ENCODE peak calls at places on chromosomes 13 and 19, in seven cellular contexts. One of them, this sample, is unnamed.

GRCh38 chr13:75581874-75582640 is 32.5 kb downstream of the UCHL3 start:
- DNase-seq in HepG2: no peak
- DNase-seq in PC-3: no peak
- DNase-seq in hepatocyte: no peak
- DNase-seq in GM23338: no peak
- DNase-seq in endothelial cell of umbilical vein: no peak
- DNase-seq in fibroblast of lung: peak; percentile 5
- DNase-seq in this sample: no peak

GRCh38 chr13:24982333-24982999 is 113.5 kb upstream of the PABPC3 start:
- DNase-seq in HepG2: no peak
- DNase-seq in PC-3: no peak
- DNase-seq in fibroblast of lung: no peak
- DNase-seq in endothelial cell of umbilical vein: no peak
- DNase-seq in hepatocyte: no peak
- DNase-seq in GM23338: no peak
- DNase-seq in this sample: no peak

GRCh38 chr19:46725859-46726393 is 9.0 kb upstream of the PRKD2 start:
- DNase-seq in endothelial cell of umbilical vein: no peak
- DNase-seq in GM23338: no peak
- DNase-seq in hepatocyte: no peak
- DNase-seq in PC-3: no peak
- DNase-seq in HepG2: no peak
- DNase-seq in fibroblast of lung: no peak
- DNase-seq in this sample: no peak

GRCh38 chr13:113122571-113123225 is at the start of gene F10:
- DNase-seq in PC-3: no peak
- DNase-seq in fibroblast of lung: peak; percentile 74
- DNase-seq in hepatocyte: peak; percentile 92
- DNase-seq in GM23338: peak; percentile 68
- DNase-seq in endothelial cell of umbilical vein: no peak
- DNase-seq in HepG2: peak; percentile 95
- DNase-seq in this sample: no peak

GRCh38 chr19:41776700-41777099 is 19.7 kb upstream of the CEACAM3 start:
- DNase-seq in PC-3: peak; percentile 76
- DNase-seq in HepG2: no peak
- DNase-seq in endothelial cell of umbilical vein: no peak
- DNase-seq in hepatocyte: no peak
- DNase-seq in fibroblast of lung: no peak
- DNase-seq in GM23338: no peak
- DNase-seq in this sample: no peak

GRCh38 chr13:67223024-67223423 is 7.1 kb downstream of the PCDH9 start:
- DNase-seq in PC-3: peak; percentile 6
- DNase-seq in hepatocyte: no peak
- DNase-seq in GM23338: no peak
- DNase-seq in endothelial cell of umbilical vein: peak; percentile 34
- DNase-seq in HepG2: no peak
- DNase-seq in fibroblast of lung: peak; percentile 66
- DNase-seq in this sample: no peak

GRCh38 chr13:44620057-44620456 is 43.9 kb upstream of the TSC22D1 start:
- DNase-seq in endothelial cell of umbilical vein: no peak
- DNase-seq in fibroblast of lung: peak; percentile 17
- DNase-seq in PC-3: peak; percentile 16
- DNase-seq in HepG2: no peak
- DNase-seq in hepatocyte: peak; percentile 44
- DNase-seq in GM23338: no peak
- DNase-seq in this sample: peak; percentile 58

GRCh38 chr13:98172570-98173405 is 4.3 kb downstream of the RNF113B start:
- DNase-seq in endothelial cell of umbilical vein: no peak
- DNase-seq in HepG2: no peak
- DNase-seq in GM23338: no peak
- DNase-seq in hepatocyte: peak; percentile 17
- DNase-seq in fibroblast of lung: peak; percentile 49
- DNase-seq in PC-3: peak; percentile 24
- DNase-seq in this sample: no peak

GRCh38 chr19:53880716-53881481 is 1.1 kb upstream of the PRKCG start:
- DNase-seq in HepG2: no peak
- DNase-seq in endothelial cell of umbilical vein: no peak
- DNase-seq in PC-3: no peak
- DNase-seq in GM23338: peak; percentile 71
- DNase-seq in fibroblast of lung: no peak
- DNase-seq in hepatocyte: no peak
- DNase-seq in this sample: no peak

GRCh38 chr19:48248081-48248833 is 7.5 kb downstream of the CARD8 start:
- DNase-seq in hepatocyte: no peak
- DNase-seq in endothelial cell of umbilical vein: no peak
- DNase-seq in GM23338: no peak
- DNase-seq in fibroblast of lung: no peak
- DNase-seq in PC-3: no peak
- DNase-seq in HepG2: no peak
- DNase-seq in this sample: no peak

GRCh38 chr13:23579072-23579885 is 9.1 kb downstream of the TNFRSF19 start:
- DNase-seq in fibroblast of lung: peak; percentile 86
- DNase-seq in GM23338: peak; percentile 92
- DNase-seq in PC-3: peak; percentile 89
- DNase-seq in hepatocyte: peak; percentile 97
- DNase-seq in HepG2: peak; percentile 79
- DNase-seq in endothelial cell of umbilical vein: peak; percentile 81
- DNase-seq in this sample: peak; percentile 82

GRCh38 chr13:30191491-30192100 is 115.8 kb downstream of the KATNAL1 start:
- DNase-seq in fibroblast of lung: no peak
- DNase-seq in PC-3: peak; percentile 47
- DNase-seq in HepG2: no peak
- DNase-seq in endothelial cell of umbilical vein: no peak
- DNase-seq in hepatocyte: peak; percentile 24
- DNase-seq in GM23338: no peak
- DNase-seq in this sample: peak; percentile 31

GRCh38 chr13:70995338-70995737 is 871.7 kb downstream of the DACH1 start:
- DNase-seq in hepatocyte: no peak
- DNase-seq in GM23338: no peak
- DNase-seq in HepG2: no peak
- DNase-seq in fibroblast of lung: no peak
- DNase-seq in endothelial cell of umbilical vein: no peak
- DNase-seq in PC-3: no peak
- DNase-seq in this sample: no peak

GRCh38 chr13:40666058-40666904 is at the start of gene FOXO1:
- DNase-seq in PC-3: peak; percentile 78
- DNase-seq in fibroblast of lung: peak; percentile 86
- DNase-seq in endothelial cell of umbilical vein: peak; percentile 79
- DNase-seq in hepatocyte: peak; percentile 95
- DNase-seq in GM23338: peak; percentile 81
- DNase-seq in HepG2: peak; percentile 51
- DNase-seq in this sample: peak; percentile 84

GRCh38 chr13:50127017-50127725 is 111.9 kb downstream of the KCNRG start:
- DNase-seq in hepatocyte: peak; percentile 72
- DNase-seq in fibroblast of lung: peak; percentile 69
- DNase-seq in endothelial cell of umbilical vein: no peak
- DNase-seq in PC-3: no peak
- DNase-seq in HepG2: no peak
- DNase-seq in GM23338: peak; percentile 63
- DNase-seq in this sample: no peak

GRCh38 chr19:10011974-10012373 is 1.3 kb upstream of the RDH8 start:
- DNase-seq in hepatocyte: no peak
- DNase-seq in HepG2: no peak
- DNase-seq in fibroblast of lung: no peak
- DNase-seq in GM23338: no peak
- DNase-seq in PC-3: no peak
- DNase-seq in endothelial cell of umbilical vein: no peak
- DNase-seq in this sample: peak; percentile 64

GRCh38 chr19:20999731-21000352 is 20.6 kb upstream of the ZNF430 start:
- DNase-seq in hepatocyte: peak; percentile 93
- DNase-seq in fibroblast of lung: peak; percentile 92
- DNase-seq in PC-3: peak; percentile 7
- DNase-seq in HepG2: no peak
- DNase-seq in endothelial cell of umbilical vein: peak; percentile 12
- DNase-seq in GM23338: peak; percentile 98
- DNase-seq in this sample: peak; percentile 94

GRCh38 chr19:1718382-1719315 is 34.7 kb upstream of the ONECUT3 start:
- DNase-seq in fibroblast of lung: no peak
- DNase-seq in endothelial cell of umbilical vein: no peak
- DNase-seq in hepatocyte: no peak
- DNase-seq in PC-3: no peak
- DNase-seq in HepG2: no peak
- DNase-seq in GM23338: peak; percentile 54
- DNase-seq in this sample: no peak
- TF ChIP-seq EZH2 in fibroblast of lung: no peak
- TF ChIP-seq EZH2 in endothelial cell of umbilical vein: no peak
- TF ChIP-seq EZH2 in hepatocyte: no peak
- TF ChIP-seq EZH2 in PC-3: no peak
- TF ChIP-seq EZH2 in HepG2: no peak
- TF ChIP-seq EZH2 in GM23338: no peak
- TF ChIP-seq EZH2 in this sample: no peak

GRCh38 chr19:14265285-14266036 is 59.5 kb upstream of the ADGRL1 start:
- DNase-seq in PC-3: no peak
- DNase-seq in fibroblast of lung: no peak
- DNase-seq in GM23338: peak; percentile 77
- DNase-seq in hepatocyte: no peak
- DNase-seq in endothelial cell of umbilical vein: no peak
- DNase-seq in HepG2: no peak
- DNase-seq in this sample: no peak
- TF ChIP-seq EZH2 in PC-3: no peak
- TF ChIP-seq EZH2 in fibroblast of lung: peak; percentile 0
- TF ChIP-seq EZH2 in GM23338: no peak
- TF ChIP-seq EZH2 in hepatocyte: no peak
- TF ChIP-seq EZH2 in endothelial cell of umbilical vein: peak; percentile 68
- TF ChIP-seq EZH2 in HepG2: no peak
- TF ChIP-seq EZH2 in this sample: no peak

DNA sequence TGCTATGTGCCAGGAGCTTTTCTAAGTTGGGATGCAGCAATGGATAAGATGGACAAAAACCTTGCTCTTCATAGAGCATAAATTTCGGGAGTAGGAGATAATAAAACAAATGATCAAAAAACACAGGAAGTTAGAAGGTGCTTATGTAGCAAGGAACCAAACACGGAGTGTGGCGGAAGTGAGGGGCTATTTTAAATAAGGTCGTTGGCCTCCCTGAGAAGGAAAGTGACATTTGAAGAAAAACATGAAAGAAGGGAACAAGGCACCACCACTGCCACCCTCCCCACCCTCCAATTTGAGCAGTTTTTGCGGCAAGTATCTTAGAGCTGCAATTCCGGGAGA is 3.2 kb upstream of the GSX1 start:
- DNase-seq in endothelial cell of umbilical vein: no peak
- DNase-seq in HepG2: no peak
- DNase-seq in fibroblast of lung: no peak
- DNase-seq in PC-3: no peak
- DNase-seq in GM23338: no peak
- DNase-seq in hepatocyte: no peak
- DNase-seq in this sample: no peak
- TF ChIP-seq EZH2 in endothelial cell of umbilical vein: no peak
- TF ChIP-seq EZH2 in HepG2: no peak
- TF ChIP-seq EZH2 in fibroblast of lung: no peak
- TF ChIP-seq EZH2 in PC-3: no peak
- TF ChIP-seq EZH2 in GM23338: peak; percentile 82
- TF ChIP-seq EZH2 in hepatocyte: no peak
- TF ChIP-seq EZH2 in this sample: peak; percentile 68

GRCh38 chr19:7788178-7788932 is 25.3 kb downstream of the CLEC4M start:
- DNase-seq in HepG2: no peak
- DNase-seq in endothelial cell of umbilical vein: peak; percentile 23
- DNase-seq in GM23338: peak; percentile 59
- DNase-seq in hepatocyte: no peak
- DNase-seq in PC-3: no peak
- DNase-seq in fibroblast of lung: no peak
- DNase-seq in this sample: no peak
- TF ChIP-seq EZH2 in HepG2: no peak
- TF ChIP-seq EZH2 in endothelial cell of umbilical vein: peak; percentile 21
- TF ChIP-seq EZH2 in GM23338: peak; percentile 69
- TF ChIP-seq EZH2 in hepatocyte: no peak
- TF ChIP-seq EZH2 in PC-3: no peak
- TF ChIP-seq EZH2 in fibroblast of lung: peak; percentile 18
- TF ChIP-seq EZH2 in this sample: no peak

GRCh38 chr13:78596701-78597550 is 6.4 kb downstream of the POU4F1 start:
- DNase-seq in GM23338: peak; percentile 71
- DNase-seq in fibroblast of lung: peak; percentile 25
- DNase-seq in endothelial cell of umbilical vein: no peak
- DNase-seq in PC-3: no peak
- DNase-seq in hepatocyte: no peak
- DNase-seq in HepG2: no peak
- DNase-seq in this sample: no peak
- TF ChIP-seq EZH2 in GM23338: peak; percentile 87
- TF ChIP-seq EZH2 in fibroblast of lung: peak; percentile 88
- TF ChIP-seq EZH2 in endothelial cell of umbilical vein: peak; percentile 74
- TF ChIP-seq EZH2 in PC-3: no peak
- TF ChIP-seq EZH2 in hepatocyte: peak; percentile 95
- TF ChIP-seq EZH2 in HepG2: no peak
- TF ChIP-seq EZH2 in this sample: peak; percentile 76

DNA sequence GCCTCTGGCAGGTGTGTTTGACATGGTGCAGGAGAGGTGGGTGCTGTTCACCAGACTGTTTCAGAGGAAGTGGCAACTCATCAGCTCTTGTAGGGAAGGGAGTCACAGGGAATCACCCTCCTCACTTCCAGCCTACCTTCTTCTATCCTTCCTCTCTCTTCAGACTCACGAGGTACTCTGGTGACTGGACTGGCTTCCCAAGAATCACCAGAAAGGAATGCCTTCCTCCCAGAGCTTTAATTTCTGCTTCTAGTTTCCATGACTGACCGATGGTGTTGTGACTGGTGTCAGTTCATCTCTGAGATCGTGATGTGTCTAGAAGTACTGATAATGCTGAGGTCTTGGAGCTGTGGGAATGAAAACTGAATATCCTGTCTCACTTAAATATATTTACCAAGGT is 247.3 kb downstream of the KCTD12 start:
- DNase-seq in GM23338: no peak
- DNase-seq in hepatocyte: no peak
- DNase-seq in endothelial cell of umbilical vein: no peak
- DNase-seq in HepG2: no peak
- DNase-seq in fibroblast of lung: no peak
- DNase-seq in PC-3: no peak
- DNase-seq in this sample: peak; percentile 8
- TF ChIP-seq EZH2 in GM23338: no peak
- TF ChIP-seq EZH2 in hepatocyte: no peak
- TF ChIP-seq EZH2 in endothelial cell of umbilical vein: no peak
- TF ChIP-seq EZH2 in HepG2: no peak
- TF ChIP-seq EZH2 in fibroblast of lung: no peak
- TF ChIP-seq EZH2 in PC-3: no peak
- TF ChIP-seq EZH2 in this sample: no peak

GRCh38 chr19:35090795-35091214 is 24.8 kb upstream of the FXYD3 start:
- DNase-seq in hepatocyte: no peak
- DNase-seq in endothelial cell of umbilical vein: no peak
- DNase-seq in PC-3: no peak
- DNase-seq in GM23338: peak; percentile 90
- DNase-seq in HepG2: no peak
- DNase-seq in fibroblast of lung: no peak
- DNase-seq in this sample: no peak

GRCh38 chr19:35087393-35087792 is 28.2 kb upstream of the FXYD3 start:
- DNase-seq in GM23338: no peak
- DNase-seq in endothelial cell of umbilical vein: no peak
- DNase-seq in fibroblast of lung: no peak
- DNase-seq in PC-3: no peak
- DNase-seq in HepG2: no peak
- DNase-seq in hepatocyte: no peak
- DNase-seq in this sample: no peak

GRCh38 chr19:35088514-35088913 is 27.1 kb upstream of the FXYD3 start:
- DNase-seq in endothelial cell of umbilical vein: no peak
- DNase-seq in PC-3: peak; percentile 55
- DNase-seq in hepatocyte: peak; percentile 58
- DNase-seq in GM23338: no peak
- DNase-seq in fibroblast of lung: peak; percentile 77
- DNase-seq in HepG2: no peak
- DNase-seq in this sample: peak; percentile 81

GRCh38 chr19:35089554-35089953 is 26.1 kb upstream of the FXYD3 start:
- DNase-seq in endothelial cell of umbilical vein: no peak
- DNase-seq in fibroblast of lung: no peak
- DNase-seq in hepatocyte: no peak
- DNase-seq in GM23338: no peak
- DNase-seq in PC-3: no peak
- DNase-seq in HepG2: no peak
- DNase-seq in this sample: no peak

GRCh38 chr19:35090160-35090794 is 25.3 kb upstream of the FXYD3 start:
- DNase-seq in PC-3: peak; percentile 75
- DNase-seq in hepatocyte: peak; percentile 81
- DNase-seq in endothelial cell of umbilical vein: peak; percentile 57
- DNase-seq in fibroblast of lung: peak; percentile 69
- DNase-seq in GM23338: peak; percentile 93
- DNase-seq in HepG2: peak; percentile 54
- DNase-seq in this sample: peak; percentile 46
- TF ChIP-seq EZH2 in PC-3: no peak
- TF ChIP-seq EZH2 in hepatocyte: no peak
- TF ChIP-seq EZH2 in endothelial cell of umbilical vein: no peak
- TF ChIP-seq EZH2 in fibroblast of lung: no peak
- TF ChIP-seq EZH2 in GM23338: no peak
- TF ChIP-seq EZH2 in HepG2: no peak
- TF ChIP-seq EZH2 in this sample: no peak